ENCODE peak calls at places on chromosomes 7 and 10, in four cellular contexts. X is activated naive CD8-positive, alpha-beta T cell treated with anti-CD3 and anti-CD28 coated beads, Interleukin-2, amount 50 U/mL, for 24 hours; S is naive B cell; L is mucosa of descending colon. B is an unnamed sample.

GRCh38 chr10:31580646-31581045 is 261.6 kb downstream of the ZEB1 start:
- ATAC-seq in X (no peak), S (no peak), L (no peak), B (no peak)

GRCh38 chr7:108008827-108009226 is 5.9 kb upstream of the LAMB1 start:
- ATAC-seq in X (no peak), S (no peak), L (no peak), B (no peak)

GRCh38 chr10:98326621-98327027 is 58.6 kb upstream of the LOXL4 start:
- ATAC-seq in X (no peak), S (no peak), L (no peak), B (no peak)

GRCh38 chr7:17126413-17127374 is 171.8 kb upstream of the AHR start:
- ATAC-seq in X (peak; percentile 49), S (no peak), L (no peak), B (no peak)

GRCh38 chr10:89481662-89482061 is 53.7 kb downstream of the SLC16A12 start:
- ATAC-seq in X (no peak), S (no peak), L (no peak), B (peak; percentile 86)

GRCh38 chr7:47428052-47428779 is 153.7 kb downstream of the TNS3 start:
- ATAC-seq in X (no peak), S (no peak), L (no peak), B (no peak)

GRCh38 chr7:157389951-157390730 is 53.3 kb downstream of the DNAJB6 start:
- ATAC-seq in X (peak; percentile 70), S (no peak), L (peak; percentile 35), B (no peak)

GRCh38 chr10:28910960-28911359 is 233.6 kb downstream of the BAMBI start:
- ATAC-seq in X (no peak), S (no peak), L (no peak), B (peak; percentile 83)

GRCh38 chr10:24240001-24240751 is 31.2 kb downstream of the KIAA1217 start:
- ATAC-seq in X (no peak), S (no peak), L (peak; percentile 34), B (no peak)

GRCh38 chr7:80806653-80807052 is 112.2 kb downstream of the SEMA3C start:
- ATAC-seq in X (no peak), S (no peak), L (no peak), B (no peak)

GRCh38 chr7:82078807-82079206 is 309.0 kb upstream of the HGF start:
- ATAC-seq in X (no peak), S (no peak), L (no peak), B (no peak)

GRCh38 chr10:112985701-112986510 is 35.9 kb downstream of the TCF7L2 start:
- ATAC-seq in X (peak; percentile 92), S (no peak), L (peak; percentile 19), B (peak; percentile 34)

GRCh38 chr10:61942997-61943457 is 41.5 kb downstream of the ARID5B start:
- ATAC-seq in X (peak; percentile 48), S (no peak), L (no peak), B (peak; percentile 69)

GRCh38 chr10:126117196-126117595 is 220.8 kb downstream of the FANK1 start:
- ATAC-seq in X (no peak), S (no peak), L (no peak), B (no peak)

GRCh38 chr7:54782829-54783228 is 23.8 kb upstream of the SEC61G start:
- ATAC-seq in X (no peak), S (no peak), L (no peak), B (no peak)

GRCh38 chr7:13179011-13179574 is 491.7 kb downstream of the ARL4A start:
- ATAC-seq in X (no peak), S (no peak), L (no peak), B (no peak)